ENCODE peak calls at places on chromosomes 4 and X, in ten cellular contexts. X is SW480; M is tibial artery; K is astrocyte of the cerebellum; D is aorta; E is pancreas; Z is heart left ventricle; G is nucleus accumbens; F is stimulated activated CD4-positive, alpha-beta T cell treated with anti-CD3 and anti-CD28 coated beads, Interleukin-12 subunit alpha, Interleukin-12 subunit beta, amount 100 ng/mL, for 24 hours; W is CD4-positive, alpha-beta T cell. J is an unnamed sample.

GRCh38 chr4:24070117-24070516 is 180.3 kb upstream of the PPARGC1A start:
- DNase-seq in X (peak), M (no peak), K (peak), D (no peak), E (no peak), Z (no peak), G (no peak), F (no peak), W (no peak), J (no peak)

GRCh38 chr4:120856294-120856693 is 66.2 kb downstream of the PRDM5 start:
- DNase-seq in X (no peak), M (no peak), K (no peak), D (no peak), E (no peak), Z (no peak), G (no peak), F (no peak), W (no peak), J (no peak)

GRCh38 chr4:53273726-53274125 is 92.1 kb downstream of the SCFD2 start:
- DNase-seq in X (no peak), M (no peak), K (peak), D (no peak), E (no peak), Z (no peak), G (no peak), F (no peak), W (no peak), J (no peak)

GRCh38 chrX:123648028-123648810 is 84.6 kb downstream of the THOC2 start:
- DNase-seq in X (peak), M (no peak), K (peak), D (no peak), E (no peak), Z (no peak), G (no peak), F (no peak), W (no peak), J (no peak)

GRCh38 chr4:173328236-173328901 is 5.8 kb downstream of the HMGB2 start:
- DNase-seq in X (no peak), M (no peak), K (no peak), D (no peak), E (no peak), Z (no peak), G (no peak), F (no peak), W (no peak), J (no peak)

GRCh38 chrX:41922694-41923171 is 621 bp downstream of the CASK start:
- DNase-seq in X (peak), M (no peak), K (no peak), D (peak), E (peak), Z (peak), G (peak), F (no peak), W (peak), J (peak)

GRCh38 chrX:153984351-153985178 is 12.0 kb downstream of the TMEM187 start:
- DNase-seq in X (no peak), M (no peak), K (no peak), D (no peak), E (peak), Z (no peak), G (no peak), F (no peak), W (no peak), J (peak)

GRCh38 chr4:44002368-44002767 is 446.2 kb downstream of the KCTD8 start:
- DNase-seq in X (no peak), M (no peak), K (no peak), D (no peak), E (no peak), Z (no peak), G (no peak), F (no peak), W (no peak), J (no peak)

GRCh38 chr4:166386491-166387367 is 513.7 kb downstream of the TLL1 start:
- DNase-seq in X (no peak), M (no peak), K (no peak), D (no peak), E (no peak), Z (no peak), G (no peak), F (no peak), W (no peak), J (no peak)

GRCh38 chr4:52659722-52660261 is 691 bp upstream of the USP46 start:
- DNase-seq in X (peak), M (peak), K (no peak), D (peak), E (peak), Z (peak), G (peak), F (no peak), W (peak), J (peak)

GRCh38 chr4:6095023-6095817 is 77.0 kb upstream of the C4orf50 start:
- DNase-seq in X (peak), M (no peak), K (no peak), D (no peak), E (no peak), Z (no peak), G (no peak), F (no peak), W (no peak), J (no peak)

GRCh38 chr4:112031712-112032328 is 113.4 kb upstream of the FAM241A start:
- DNase-seq in X (peak), M (no peak), K (peak), D (no peak), E (no peak), Z (no peak), G (no peak), F (no peak), W (no peak), J (no peak)

GRCh38 chr4:20512980-20513379 is 187.3 kb upstream of the PACRGL start:
- DNase-seq in X (no peak), M (no peak), K (no peak), D (no peak), E (no peak), Z (no peak), G (no peak), F (no peak), W (no peak), J (no peak)

GRCh38 chr4:95248713-95249401 is 299.9 kb downstream of the UNC5C start:
- DNase-seq in X (no peak), M (no peak), K (no peak), D (no peak), E (no peak), Z (no peak), G (no peak), F (peak), W (no peak), J (no peak)

GRCh38 chr4:176307591-176307920 is 12.2 kb upstream of the SPCS3 start:
- DNase-seq in X (no peak), M (no peak), K (no peak), D (no peak), E (no peak), Z (no peak), G (no peak), F (no peak), W (no peak), J (no peak)

GRCh38 chr4:161525121-161525520 is 638.7 kb downstream of the FSTL5 start:
- DNase-seq in X (no peak), M (no peak), K (no peak), D (no peak), E (no peak), Z (no peak), G (no peak), F (no peak), W (no peak), J (no peak)

GRCh38 chr4:115234405-115235093 is 121.1 kb upstream of the NDST4 start:
- DNase-seq in X (peak), M (no peak), K (no peak), D (no peak), E (no peak), Z (no peak), G (no peak), F (no peak), W (no peak), J (no peak)

GRCh38 chr4:175090116-175090515 is 172.0 kb downstream of the ADAM29 start:
- DNase-seq in X (no peak), M (no peak), K (no peak), D (no peak), E (no peak), Z (no peak), G (no peak), F (no peak), W (no peak), J (no peak)

GRCh38 chr4:125140966-125141495 is 173.7 kb upstream of the FAT4 start:
- DNase-seq in X (no peak), M (no peak), K (no peak), D (no peak), E (no peak), Z (no peak), G (no peak), F (no peak), W (no peak), J (no peak)

GRCh38 chr4:145320269-145320668 is 139.9 kb upstream of the OTUD4 start:
- DNase-seq in X (no peak), M (no peak), K (no peak), D (no peak), E (no peak), Z (no peak), G (no peak), F (no peak), W (no peak), J (no peak)

GRCh38 chr4:10619220-10619619 is 65.3 kb downstream of the CLNK start:
- DNase-seq in X (peak), M (no peak), K (peak), D (no peak), E (no peak), Z (no peak), G (no peak), F (no peak), W (no peak), J (no peak)

GRCh38 chr4:76563804-76564468 is 128.9 kb downstream of the SHROOM3 start:
- DNase-seq in X (no peak), M (no peak), K (no peak), D (no peak), E (no peak), Z (no peak), G (no peak), F (no peak), W (no peak), J (no peak)

GRCh38 chr4:106246441-106246840 is 69.6 kb downstream of the TBCK start:
- DNase-seq in X (no peak), M (no peak), K (no peak), D (no peak), E (no peak), Z (no peak), G (no peak), F (no peak), W (no peak), J (no peak)

GRCh38 chr4:105179539-105180401 is 33.1 kb downstream of the TET2 start:
- DNase-seq in X (peak), M (no peak), K (no peak), D (no peak), E (no peak), Z (no peak), G (no peak), F (no peak), W (no peak), J (no peak)

GRCh38 chr4:2886622-2887021 is 43.0 kb downstream of the ADD1 start:
- DNase-seq in X (no peak), M (no peak), K (no peak), D (no peak), E (no peak), Z (peak), G (no peak), F (no peak), W (no peak), J (no peak)

GRCh38 chrX:119008122-119008744 is 33.8 kb downstream of the LONRF3 start:
- DNase-seq in X (peak), M (no peak), K (peak), D (no peak), E (no peak), Z (no peak), G (no peak), F (peak), W (peak), J (no peak)

GRCh38 chrX:68684291-68684918 is 36.9 kb downstream of the STARD8 start:
- DNase-seq in X (no peak), M (peak), K (no peak), D (peak), E (no peak), Z (peak), G (peak), F (peak), W (no peak), J (no peak)

GRCh38 chrX:154013614-154014360 is 5.9 kb downstream of the IRAK1 start:
- DNase-seq in X (no peak), M (no peak), K (no peak), D (no peak), E (no peak), Z (no peak), G (no peak), F (no peak), W (peak), J (no peak)

GRCh38 chr4:149008415-149009025 is 566.3 kb upstream of the NR3C2 start:
- DNase-seq in X (no peak), M (no peak), K (peak), D (no peak), E (no peak), Z (no peak), G (no peak), F (no peak), W (no peak), J (no peak)

J was measured in stimulated activated effector memory CD8-positive, alpha-beta T cell treated with anti-CD3 and anti-CD28 coated beads, Interleukin-12 subunit alpha, Interleukin-12 subunit beta, amount 100 ng/mL, for 72 hours.